ENCODE peak calls at places on chromosomes 12 and 14, in ten cellular contexts. One of them, this sample, is unnamed.
A peak's percentile ranks its signal among the peaks of the same experiment; 100 is the strongest.

GRCh38 chr12:30700216-30700900 is 4.7 kb upstream of the IPO8 start:
- DNase-seq in AG04450: no peak
- DNase-seq in astrocyte: no peak
- DNase-seq in lung: no peak
- DNase-seq in K562: no peak
- DNase-seq in Peyer's patch: no peak
- DNase-seq in tibial artery: no peak
- DNase-seq in right cardiac atrium: no peak
- DNase-seq in body of pancreas: no peak
- DNase-seq in GM23248: no peak
- DNase-seq in this sample: no peak

GRCh38 chr12:55847603-55848329 is 5.0 kb upstream of the MMP19 start:
- DNase-seq in Peyer's patch: peak; percentile 88
- DNase-seq in K562: peak; percentile 70
- DNase-seq in GM23248: peak; percentile 99
- DNase-seq in AG04450: peak; percentile 99
- DNase-seq in body of pancreas: peak; percentile 71
- DNase-seq in lung: peak; percentile 82
- DNase-seq in right cardiac atrium: peak; percentile 96
- DNase-seq in astrocyte: peak; percentile 99
- DNase-seq in tibial artery: peak; percentile 94
- DNase-seq in this sample: no peak

GRCh38 chr14:95398630-95399547 is 79.2 kb upstream of the CLMN start:
- DNase-seq in body of pancreas: no peak
- DNase-seq in AG04450: no peak
- DNase-seq in right cardiac atrium: no peak
- DNase-seq in tibial artery: no peak
- DNase-seq in K562: no peak
- DNase-seq in lung: no peak
- DNase-seq in GM23248: no peak
- DNase-seq in Peyer's patch: no peak
- DNase-seq in astrocyte: no peak
- DNase-seq in this sample: no peak

GRCh38 chr14:74609721-74610120 is 2.3 kb downstream of the LTBP2 start:
- DNase-seq in astrocyte: no peak
- DNase-seq in Peyer's patch: no peak
- DNase-seq in right cardiac atrium: no peak
- DNase-seq in GM23248: peak; percentile 34
- DNase-seq in body of pancreas: no peak
- DNase-seq in AG04450: no peak
- DNase-seq in tibial artery: no peak
- DNase-seq in K562: no peak
- DNase-seq in lung: no peak
- DNase-seq in this sample: no peak

GRCh38 chr12:23681237-23681636 is 268.2 kb downstream of the SOX5 start:
- DNase-seq in lung: no peak
- DNase-seq in AG04450: no peak
- DNase-seq in tibial artery: no peak
- DNase-seq in GM23248: no peak
- DNase-seq in astrocyte: no peak
- DNase-seq in K562: no peak
- DNase-seq in right cardiac atrium: no peak
- DNase-seq in Peyer's patch: no peak
- DNase-seq in body of pancreas: no peak
- DNase-seq in this sample: no peak

GRCh38 chr12:132513070-132513398 is 23.1 kb downstream of the FBRSL1 start:
- DNase-seq in AG04450: peak; percentile 38
- DNase-seq in K562: no peak
- DNase-seq in GM23248: no peak
- DNase-seq in astrocyte: peak; percentile 69
- DNase-seq in Peyer's patch: no peak
- DNase-seq in lung: no peak
- DNase-seq in right cardiac atrium: no peak
- DNase-seq in tibial artery: no peak
- DNase-seq in body of pancreas: no peak
- DNase-seq in this sample: no peak

GRCh38 chr12:103503546-103504480 is 8.0 kb upstream of the C12orf42 start:
- DNase-seq in astrocyte: no peak
- DNase-seq in K562: no peak
- DNase-seq in Peyer's patch: peak; percentile 76
- DNase-seq in right cardiac atrium: no peak
- DNase-seq in body of pancreas: no peak
- DNase-seq in AG04450: no peak
- DNase-seq in lung: no peak
- DNase-seq in GM23248: no peak
- DNase-seq in tibial artery: no peak
- DNase-seq in this sample: no peak

GRCh38 chr12:54156578-54156977 is 32.2 kb downstream of the SMUG1 start:
- DNase-seq in right cardiac atrium: no peak
- DNase-seq in Peyer's patch: no peak
- DNase-seq in lung: no peak
- DNase-seq in tibial artery: no peak
- DNase-seq in astrocyte: no peak
- DNase-seq in AG04450: no peak
- DNase-seq in GM23248: no peak
- DNase-seq in body of pancreas: no peak
- DNase-seq in K562: no peak
- DNase-seq in this sample: no peak

GRCh38 chr12:50055831-50056628 is 1.4 kb upstream of the ASIC1 start:
- DNase-seq in right cardiac atrium: no peak
- DNase-seq in GM23248: peak; percentile 69
- DNase-seq in body of pancreas: peak; percentile 42
- DNase-seq in AG04450: no peak
- DNase-seq in Peyer's patch: peak; percentile 71
- DNase-seq in tibial artery: no peak
- DNase-seq in K562: peak; percentile 72
- DNase-seq in astrocyte: no peak
- DNase-seq in lung: peak; percentile 44
- DNase-seq in this sample: no peak

GRCh38 chr14:101845496-101845895 is 84.0 kb downstream of the PPP2R5C start:
- DNase-seq in right cardiac atrium: no peak
- DNase-seq in GM23248: no peak
- DNase-seq in tibial artery: no peak
- DNase-seq in lung: no peak
- DNase-seq in Peyer's patch: no peak
- DNase-seq in AG04450: no peak
- DNase-seq in body of pancreas: no peak
- DNase-seq in astrocyte: no peak
- DNase-seq in K562: no peak
- DNase-seq in this sample: no peak

GRCh38 chr12:57712671-57713070 is 18.7 kb downstream of the OS9 start:
- DNase-seq in astrocyte: no peak
- DNase-seq in body of pancreas: no peak
- DNase-seq in Peyer's patch: no peak
- DNase-seq in K562: no peak
- DNase-seq in GM23248: no peak
- DNase-seq in lung: no peak
- DNase-seq in right cardiac atrium: no peak
- DNase-seq in AG04450: no peak
- DNase-seq in tibial artery: no peak
- DNase-seq in this sample: no peak

GRCh38 chr14:103476631-103477030 is 46.0 kb downstream of the CKB start:
- DNase-seq in lung: no peak
- DNase-seq in tibial artery: no peak
- DNase-seq in GM23248: no peak
- DNase-seq in astrocyte: no peak
- DNase-seq in K562: no peak
- DNase-seq in Peyer's patch: no peak
- DNase-seq in right cardiac atrium: no peak
- DNase-seq in AG04450: no peak
- DNase-seq in body of pancreas: no peak
- DNase-seq in this sample: no peak

GRCh38 chr12:121933522-121934317 is 15.3 kb downstream of the CFAP251 start:
- DNase-seq in K562: peak; percentile 93
- DNase-seq in lung: peak; percentile 63
- DNase-seq in astrocyte: peak; percentile 36
- DNase-seq in Peyer's patch: no peak
- DNase-seq in body of pancreas: no peak
- DNase-seq in tibial artery: no peak
- DNase-seq in right cardiac atrium: no peak
- DNase-seq in GM23248: no peak
- DNase-seq in AG04450: no peak
- DNase-seq in this sample: no peak

GRCh38 chr14:89617471-89618291 is 200.6 kb upstream of the FOXN3 start:
- DNase-seq in astrocyte: peak; percentile 66
- DNase-seq in Peyer's patch: peak; percentile 69
- DNase-seq in GM23248: peak; percentile 76
- DNase-seq in right cardiac atrium: peak; percentile 28
- DNase-seq in body of pancreas: peak; percentile 43
- DNase-seq in AG04450: no peak
- DNase-seq in tibial artery: no peak
- DNase-seq in K562: no peak
- DNase-seq in lung: no peak
- DNase-seq in this sample: no peak

GRCh38 chr12:70722584-70723343 is 85.5 kb upstream of the PTPRB start:
- DNase-seq in AG04450: no peak
- DNase-seq in body of pancreas: no peak
- DNase-seq in astrocyte: peak; percentile 43
- DNase-seq in tibial artery: no peak
- DNase-seq in Peyer's patch: no peak
- DNase-seq in right cardiac atrium: no peak
- DNase-seq in GM23248: no peak
- DNase-seq in K562: no peak
- DNase-seq in lung: no peak
- DNase-seq in this sample: no peak
- H3K27ac ChIP-seq in AG04450: no peak overlapping the region
- H3K27ac ChIP-seq in body of pancreas: no peak overlapping the region
- H3K27ac ChIP-seq in astrocyte: no peak overlapping the region
- H3K27ac ChIP-seq in tibial artery: no peak overlapping the region
- H3K27ac ChIP-seq in Peyer's patch: no peak overlapping the region
- H3K27ac ChIP-seq in right cardiac atrium: peak overlapping the region; percentile 78
- H3K27ac ChIP-seq in GM23248: no peak overlapping the region
- H3K27ac ChIP-seq in K562: no peak overlapping the region
- H3K27ac ChIP-seq in lung: no peak overlapping the region
- H3K27ac ChIP-seq in this sample: no peak overlapping the region

DNA sequence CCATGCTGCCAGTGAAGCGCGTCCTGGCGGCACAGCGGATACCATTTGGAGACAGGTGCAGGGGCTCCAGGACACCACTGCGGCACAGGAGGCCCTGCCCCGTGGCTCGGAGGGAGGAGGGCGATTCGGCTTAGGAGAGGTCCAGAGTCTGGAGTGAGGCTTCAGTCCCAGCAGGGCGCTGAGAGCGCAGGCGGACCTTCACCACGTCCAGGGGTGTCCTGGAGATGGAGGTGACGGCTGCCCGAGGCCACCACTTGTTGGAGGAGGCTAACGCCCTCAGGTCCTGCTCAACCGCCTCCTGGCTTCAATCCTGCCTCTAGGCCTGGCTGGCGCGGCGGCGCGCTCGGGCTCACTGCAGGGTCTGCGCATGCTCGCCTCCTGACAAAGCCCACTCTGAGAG is 45.7 kb downstream of the EIF2S3B start:
- DNase-seq in K562: no peak
- DNase-seq in Peyer's patch: no peak
- DNase-seq in lung: no peak
- DNase-seq in right cardiac atrium: no peak
- DNase-seq in AG04450: no peak
- DNase-seq in tibial artery: no peak
- DNase-seq in body of pancreas: no peak
- DNase-seq in astrocyte: no peak
- DNase-seq in GM23248: no peak
- DNase-seq in this sample: no peak
- H3K27ac ChIP-seq in K562: no peak overlapping the region
- H3K27ac ChIP-seq in Peyer's patch: no peak overlapping the region
- H3K27ac ChIP-seq in lung: no peak overlapping the region
- H3K27ac ChIP-seq in right cardiac atrium: no peak overlapping the region
- H3K27ac ChIP-seq in AG04450: no peak overlapping the region
- H3K27ac ChIP-seq in tibial artery: no peak overlapping the region
- H3K27ac ChIP-seq in body of pancreas: no peak overlapping the region
- H3K27ac ChIP-seq in astrocyte: no peak overlapping the region
- H3K27ac ChIP-seq in GM23248: no peak overlapping the region
- H3K27ac ChIP-seq in this sample: no peak overlapping the region

GRCh38 chr14:67485501-67486095 is 2.9 kb downstream of the TMEM229B start:
- DNase-seq in lung: no peak
- DNase-seq in K562: no peak
- DNase-seq in Peyer's patch: no peak
- DNase-seq in body of pancreas: no peak
- DNase-seq in tibial artery: no peak
- DNase-seq in GM23248: no peak
- DNase-seq in astrocyte: no peak
- DNase-seq in right cardiac atrium: no peak
- DNase-seq in AG04450: no peak
- DNase-seq in this sample: no peak

GRCh38 chr14:67487332-67487731 is 1.2 kb downstream of the TMEM229B start:
- DNase-seq in GM23248: no peak
- DNase-seq in right cardiac atrium: no peak
- DNase-seq in K562: no peak
- DNase-seq in AG04450: no peak
- DNase-seq in body of pancreas: no peak
- DNase-seq in Peyer's patch: no peak
- DNase-seq in tibial artery: no peak
- DNase-seq in astrocyte: no peak
- DNase-seq in lung: no peak
- DNase-seq in this sample: no peak

GRCh38 chr14:67482765-67483164 is 5.8 kb downstream of the TMEM229B start:
- DNase-seq in lung: no peak
- DNase-seq in astrocyte: no peak
- DNase-seq in Peyer's patch: no peak
- DNase-seq in body of pancreas: no peak
- DNase-seq in GM23248: no peak
- DNase-seq in right cardiac atrium: no peak
- DNase-seq in tibial artery: no peak
- DNase-seq in AG04450: no peak
- DNase-seq in K562: no peak
- DNase-seq in this sample: no peak

GRCh38 chr14:67486890-67487289 is 1.6 kb downstream of the TMEM229B start:
- DNase-seq in astrocyte: no peak
- DNase-seq in body of pancreas: no peak
- DNase-seq in Peyer's patch: no peak
- DNase-seq in AG04450: no peak
- DNase-seq in tibial artery: no peak
- DNase-seq in right cardiac atrium: no peak
- DNase-seq in K562: no peak
- DNase-seq in lung: no peak
- DNase-seq in GM23248: no peak
- DNase-seq in this sample: no peak

GRCh38 chr14:67483599-67484270 is 4.8 kb downstream of the TMEM229B start:
- DNase-seq in AG04450: no peak
- DNase-seq in K562: no peak
- DNase-seq in GM23248: no peak
- DNase-seq in tibial artery: no peak
- DNase-seq in lung: no peak
- DNase-seq in astrocyte: no peak
- DNase-seq in right cardiac atrium: no peak
- DNase-seq in Peyer's patch: no peak
- DNase-seq in body of pancreas: no peak
- DNase-seq in this sample: no peak
- H3K27ac ChIP-seq in AG04450: no peak overlapping the region
- H3K27ac ChIP-seq in K562: no peak overlapping the region
- H3K27ac ChIP-seq in GM23248: no peak overlapping the region
- H3K27ac ChIP-seq in tibial artery: no peak overlapping the region
- H3K27ac ChIP-seq in lung: no peak overlapping the region
- H3K27ac ChIP-seq in astrocyte: no peak overlapping the region
- H3K27ac ChIP-seq in right cardiac atrium: peak overlapping the region; percentile 88
- H3K27ac ChIP-seq in Peyer's patch: no peak overlapping the region
- H3K27ac ChIP-seq in body of pancreas: no peak overlapping the region
- H3K27ac ChIP-seq in this sample: no peak overlapping the region

DNA sequence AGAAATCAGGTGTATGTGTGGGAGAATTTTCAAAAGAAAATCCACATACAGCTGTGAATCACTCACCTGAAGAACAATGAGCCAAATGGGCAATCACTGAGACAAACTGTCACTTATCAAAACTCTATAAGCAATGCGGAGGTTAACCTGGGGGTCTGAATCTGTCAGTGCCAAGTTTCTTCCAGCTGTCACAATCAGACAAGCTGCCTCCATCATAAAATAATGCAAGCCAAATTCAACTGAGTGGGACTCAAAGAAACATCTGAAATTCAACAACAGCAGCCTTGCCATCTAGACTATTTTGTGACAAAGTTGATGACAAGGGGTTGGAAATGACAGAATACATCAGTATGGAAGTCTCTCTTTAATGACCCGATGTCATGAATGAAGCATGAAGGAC is 60.3 kb downstream of the GARIN6 start:
- DNase-seq in GM23248: no peak
- DNase-seq in lung: no peak
- DNase-seq in body of pancreas: no peak
- DNase-seq in K562: no peak
- DNase-seq in astrocyte: no peak
- DNase-seq in right cardiac atrium: no peak
- DNase-seq in Peyer's patch: no peak
- DNase-seq in AG04450: no peak
- DNase-seq in tibial artery: no peak
- DNase-seq in this sample: no peak
- H3K27ac ChIP-seq in GM23248: no peak overlapping the region
- H3K27ac ChIP-seq in lung: no peak overlapping the region
- H3K27ac ChIP-seq in body of pancreas: no peak overlapping the region
- H3K27ac ChIP-seq in K562: no peak overlapping the region
- H3K27ac ChIP-seq in astrocyte: no peak overlapping the region
- H3K27ac ChIP-seq in right cardiac atrium: no peak overlapping the region
- H3K27ac ChIP-seq in Peyer's patch: no peak overlapping the region
- H3K27ac ChIP-seq in AG04450: no peak overlapping the region
- H3K27ac ChIP-seq in tibial artery: no peak overlapping the region
- H3K27ac ChIP-seq in this sample: no peak overlapping the region

This sample was measured in substantia nigra.